ENCODE peak calls at places on chromosomes 5 and 9, in ten cellular contexts. One of them, this sample, is unnamed.

GRCh38 chr5:141507387-141508091 is 18.7 kb downstream of the PCDHGC5 start:
- DNase-seq in iPS-NIHi11: no peak
- DNase-seq in activated naive CD8-positive, alpha-beta T cell treated with anti-CD3 and anti-CD28 coated beads, Interleukin-2, amount 10 ng/mL, durations not matched to agents 7 days and 5 days: no peak
- DNase-seq in fibroblast of pulmonary artery: peak; percentile 79
- DNase-seq in A172: peak; percentile 73
- DNase-seq in MV-4-11: peak; percentile 96
- DNase-seq in H7: no peak
- DNase-seq in omental fat pad: no peak
- DNase-seq in foreskin keratinocyte: no peak
- DNase-seq in activated effector memory CD4-positive, alpha-beta T cell treated with Interleukin-2 at 50 U/mL for 16 hours: no peak
- DNase-seq in this sample: peak; percentile 75

GRCh38 chr5:134594797-134595457 is 37.7 kb downstream of the SAR1B start:
- DNase-seq in iPS-NIHi11: no peak
- DNase-seq in H7: no peak
- DNase-seq in fibroblast of pulmonary artery: no peak
- DNase-seq in MV-4-11: no peak
- DNase-seq in omental fat pad: no peak
- DNase-seq in A172: no peak
- DNase-seq in activated naive CD8-positive, alpha-beta T cell treated with anti-CD3 and anti-CD28 coated beads, Interleukin-2, amount 10 ng/mL, durations not matched to agents 7 days and 5 days: no peak
- DNase-seq in activated effector memory CD4-positive, alpha-beta T cell treated with Interleukin-2 at 50 U/mL for 16 hours: no peak
- DNase-seq in foreskin keratinocyte: no peak
- DNase-seq in this sample: no peak

GRCh38 chr9:70073756-70074155 is 30.1 kb downstream of the MAMDC2 start:
- DNase-seq in MV-4-11: no peak
- DNase-seq in A172: no peak
- DNase-seq in fibroblast of pulmonary artery: no peak
- DNase-seq in foreskin keratinocyte: no peak
- DNase-seq in activated naive CD8-positive, alpha-beta T cell treated with anti-CD3 and anti-CD28 coated beads, Interleukin-2, amount 10 ng/mL, durations not matched to agents 7 days and 5 days: no peak
- DNase-seq in H7: no peak
- DNase-seq in iPS-NIHi11: no peak
- DNase-seq in activated effector memory CD4-positive, alpha-beta T cell treated with Interleukin-2 at 50 U/mL for 16 hours: no peak
- DNase-seq in omental fat pad: no peak
- DNase-seq in this sample: no peak

GRCh38 chr9:93059097-93059959 is 827 bp downstream of the SUSD3 start:
- DNase-seq in activated effector memory CD4-positive, alpha-beta T cell treated with Interleukin-2 at 50 U/mL for 16 hours: peak; percentile 22
- DNase-seq in MV-4-11: peak; percentile 55
- DNase-seq in foreskin keratinocyte: no peak
- DNase-seq in omental fat pad: no peak
- DNase-seq in iPS-NIHi11: no peak
- DNase-seq in H7: peak; percentile 80
- DNase-seq in fibroblast of pulmonary artery: no peak
- DNase-seq in activated naive CD8-positive, alpha-beta T cell treated with anti-CD3 and anti-CD28 coated beads, Interleukin-2, amount 10 ng/mL, durations not matched to agents 7 days and 5 days: peak; percentile 65
- DNase-seq in A172: no peak
- DNase-seq in this sample: no peak

GRCh38 chr5:129271309-129271708 is 176.8 kb downstream of the ISOC1 start:
- DNase-seq in A172: peak; percentile 14
- DNase-seq in iPS-NIHi11: peak; percentile 42
- DNase-seq in foreskin keratinocyte: peak; percentile 40
- DNase-seq in activated naive CD8-positive, alpha-beta T cell treated with anti-CD3 and anti-CD28 coated beads, Interleukin-2, amount 10 ng/mL, durations not matched to agents 7 days and 5 days: no peak
- DNase-seq in fibroblast of pulmonary artery: peak; percentile 77
- DNase-seq in omental fat pad: no peak
- DNase-seq in activated effector memory CD4-positive, alpha-beta T cell treated with Interleukin-2 at 50 U/mL for 16 hours: no peak
- DNase-seq in MV-4-11: no peak
- DNase-seq in H7: peak; percentile 3
- DNase-seq in this sample: no peak

GRCh38 chr9:26655166-26655565 is 237.4 kb downstream of the CAAP1 start:
- DNase-seq in activated effector memory CD4-positive, alpha-beta T cell treated with Interleukin-2 at 50 U/mL for 16 hours: no peak
- DNase-seq in foreskin keratinocyte: no peak
- DNase-seq in iPS-NIHi11: no peak
- DNase-seq in fibroblast of pulmonary artery: no peak
- DNase-seq in MV-4-11: no peak
- DNase-seq in omental fat pad: no peak
- DNase-seq in H7: no peak
- DNase-seq in A172: no peak
- DNase-seq in activated naive CD8-positive, alpha-beta T cell treated with anti-CD3 and anti-CD28 coated beads, Interleukin-2, amount 10 ng/mL, durations not matched to agents 7 days and 5 days: no peak
- DNase-seq in this sample: no peak

GRCh38 chr9:98550206-98550820 is 158.4 kb downstream of the GABBR2 start:
- DNase-seq in omental fat pad: no peak
- DNase-seq in activated naive CD8-positive, alpha-beta T cell treated with anti-CD3 and anti-CD28 coated beads, Interleukin-2, amount 10 ng/mL, durations not matched to agents 7 days and 5 days: no peak
- DNase-seq in H7: no peak
- DNase-seq in fibroblast of pulmonary artery: peak; percentile 39
- DNase-seq in activated effector memory CD4-positive, alpha-beta T cell treated with Interleukin-2 at 50 U/mL for 16 hours: no peak
- DNase-seq in foreskin keratinocyte: no peak
- DNase-seq in MV-4-11: peak; percentile 75
- DNase-seq in A172: peak; percentile 54
- DNase-seq in iPS-NIHi11: no peak
- DNase-seq in this sample: peak; percentile 74

GRCh38 chr5:40680741-40681350 is 1.1 kb downstream of the PTGER4 start:
- DNase-seq in fibroblast of pulmonary artery: no peak
- DNase-seq in iPS-NIHi11: peak; percentile 37
- DNase-seq in H7: peak; percentile 60
- DNase-seq in A172: no peak
- DNase-seq in foreskin keratinocyte: peak; percentile 46
- DNase-seq in activated naive CD8-positive, alpha-beta T cell treated with anti-CD3 and anti-CD28 coated beads, Interleukin-2, amount 10 ng/mL, durations not matched to agents 7 days and 5 days: peak; percentile 70
- DNase-seq in MV-4-11: peak; percentile 33
- DNase-seq in activated effector memory CD4-positive, alpha-beta T cell treated with Interleukin-2 at 50 U/mL for 16 hours: peak; percentile 37
- DNase-seq in omental fat pad: no peak
- DNase-seq in this sample: peak; percentile 42

GRCh38 chr5:95846554-95847260 is 24.2 kb upstream of the GLRX start:
- DNase-seq in foreskin keratinocyte: peak; percentile 79
- DNase-seq in activated effector memory CD4-positive, alpha-beta T cell treated with Interleukin-2 at 50 U/mL for 16 hours: peak; percentile 50
- DNase-seq in A172: peak; percentile 74
- DNase-seq in H7: peak; percentile 82
- DNase-seq in activated naive CD8-positive, alpha-beta T cell treated with anti-CD3 and anti-CD28 coated beads, Interleukin-2, amount 10 ng/mL, durations not matched to agents 7 days and 5 days: peak; percentile 48
- DNase-seq in fibroblast of pulmonary artery: peak; percentile 89
- DNase-seq in iPS-NIHi11: peak; percentile 85
- DNase-seq in omental fat pad: no peak
- DNase-seq in MV-4-11: peak; percentile 47
- DNase-seq in this sample: peak; percentile 71

GRCh38 chr5:156380846-156381245 is 53.9 kb downstream of the SGCD start:
- DNase-seq in fibroblast of pulmonary artery: peak; percentile 81
- DNase-seq in H7: no peak
- DNase-seq in activated naive CD8-positive, alpha-beta T cell treated with anti-CD3 and anti-CD28 coated beads, Interleukin-2, amount 10 ng/mL, durations not matched to agents 7 days and 5 days: no peak
- DNase-seq in iPS-NIHi11: no peak
- DNase-seq in foreskin keratinocyte: peak; percentile 26
- DNase-seq in A172: no peak
- DNase-seq in activated effector memory CD4-positive, alpha-beta T cell treated with Interleukin-2 at 50 U/mL for 16 hours: no peak
- DNase-seq in MV-4-11: no peak
- DNase-seq in omental fat pad: no peak
- DNase-seq in this sample: no peak

GRCh38 chr5:141883184-141883947 is 5.2 kb upstream of the PCDH1 start:
- DNase-seq in iPS-NIHi11: peak; percentile 77
- DNase-seq in A172: no peak
- DNase-seq in omental fat pad: no peak
- DNase-seq in H7: peak; percentile 89
- DNase-seq in fibroblast of pulmonary artery: peak; percentile 50
- DNase-seq in foreskin keratinocyte: no peak
- DNase-seq in activated effector memory CD4-positive, alpha-beta T cell treated with Interleukin-2 at 50 U/mL for 16 hours: no peak
- DNase-seq in activated naive CD8-positive, alpha-beta T cell treated with anti-CD3 and anti-CD28 coated beads, Interleukin-2, amount 10 ng/mL, durations not matched to agents 7 days and 5 days: peak; percentile 63
- DNase-seq in MV-4-11: no peak
- DNase-seq in this sample: peak; percentile 67

GRCh38 chr9:23635276-23635675 is 190.8 kb downstream of the ELAVL2 start:
- DNase-seq in fibroblast of pulmonary artery: no peak
- DNase-seq in activated naive CD8-positive, alpha-beta T cell treated with anti-CD3 and anti-CD28 coated beads, Interleukin-2, amount 10 ng/mL, durations not matched to agents 7 days and 5 days: no peak
- DNase-seq in A172: no peak
- DNase-seq in MV-4-11: no peak
- DNase-seq in H7: no peak
- DNase-seq in foreskin keratinocyte: no peak
- DNase-seq in omental fat pad: no peak
- DNase-seq in activated effector memory CD4-positive, alpha-beta T cell treated with Interleukin-2 at 50 U/mL for 16 hours: no peak
- DNase-seq in iPS-NIHi11: no peak
- DNase-seq in this sample: no peak

GRCh38 chr9:94697972-94698581 is 28.4 kb upstream of the AOPEP start:
- DNase-seq in foreskin keratinocyte: no peak
- DNase-seq in omental fat pad: no peak
- DNase-seq in iPS-NIHi11: peak; percentile 59
- DNase-seq in activated effector memory CD4-positive, alpha-beta T cell treated with Interleukin-2 at 50 U/mL for 16 hours: no peak
- DNase-seq in fibroblast of pulmonary artery: no peak
- DNase-seq in activated naive CD8-positive, alpha-beta T cell treated with anti-CD3 and anti-CD28 coated beads, Interleukin-2, amount 10 ng/mL, durations not matched to agents 7 days and 5 days: no peak
- DNase-seq in H7: no peak
- DNase-seq in A172: peak; percentile 47
- DNase-seq in MV-4-11: no peak
- DNase-seq in this sample: peak; percentile 72

GRCh38 chr5:141476132-141476909 is 555 bp downstream of the PCDHGC3 start:
- DNase-seq in omental fat pad: no peak
- DNase-seq in activated naive CD8-positive, alpha-beta T cell treated with anti-CD3 and anti-CD28 coated beads, Interleukin-2, amount 10 ng/mL, durations not matched to agents 7 days and 5 days: no peak
- DNase-seq in MV-4-11: peak; percentile 49
- DNase-seq in iPS-NIHi11: peak; percentile 38
- DNase-seq in A172: peak; percentile 70
- DNase-seq in fibroblast of pulmonary artery: peak; percentile 82
- DNase-seq in H7: no peak
- DNase-seq in foreskin keratinocyte: peak; percentile 71
- DNase-seq in activated effector memory CD4-positive, alpha-beta T cell treated with Interleukin-2 at 50 U/mL for 16 hours: no peak
- DNase-seq in this sample: peak; percentile 83

GRCh38 chr9:13934411-13934810 is 379.5 kb downstream of the NFIB start:
- DNase-seq in foreskin keratinocyte: no peak
- DNase-seq in omental fat pad: no peak
- DNase-seq in fibroblast of pulmonary artery: no peak
- DNase-seq in H7: no peak
- DNase-seq in A172: no peak
- DNase-seq in activated effector memory CD4-positive, alpha-beta T cell treated with Interleukin-2 at 50 U/mL for 16 hours: no peak
- DNase-seq in MV-4-11: no peak
- DNase-seq in iPS-NIHi11: no peak
- DNase-seq in activated naive CD8-positive, alpha-beta T cell treated with anti-CD3 and anti-CD28 coated beads, Interleukin-2, amount 10 ng/mL, durations not matched to agents 7 days and 5 days: no peak
- DNase-seq in this sample: no peak

GRCh38 chr5:177512736-177513380 is 3.2 kb upstream of the DOK3 start:
- DNase-seq in activated naive CD8-positive, alpha-beta T cell treated with anti-CD3 and anti-CD28 coated beads, Interleukin-2, amount 10 ng/mL, durations not matched to agents 7 days and 5 days: no peak
- DNase-seq in foreskin keratinocyte: no peak
- DNase-seq in iPS-NIHi11: no peak
- DNase-seq in H7: no peak
- DNase-seq in omental fat pad: no peak
- DNase-seq in activated effector memory CD4-positive, alpha-beta T cell treated with Interleukin-2 at 50 U/mL for 16 hours: no peak
- DNase-seq in A172: no peak
- DNase-seq in fibroblast of pulmonary artery: no peak
- DNase-seq in MV-4-11: no peak
- DNase-seq in this sample: no peak